ENCODE peak calls at places on chromosomes 3 and 15, in six cellular contexts. I is neuronal stem cell, S is left lung, P is lower lobe of right lung, J is left ventricle myocardium inferior, M is sigmoid colon. O is an unnamed sample. For H3K36me3, the result is how much of the 10 kb centered on the place peaks cover.

GRCh38 chr3:178705925-178706324 is 169.7 kb downstream of the KCNMB2 start:
- DNase-seq in I (no peak), S (no peak), P (no peak), J (no peak), M (no peak), O (peak)

GRCh38 chr3:51198476-51198875 is 186.6 kb upstream of the MANF start:
- DNase-seq in I (no peak), S (no peak), P (no peak), J (no peak), M (no peak), O (no peak)

GRCh38 chr3:4472766-4473165 is 5.7 kb upstream of the SUMF1 start:
- DNase-seq in I (no peak), S (no peak), P (no peak), J (no peak), M (no peak), O (no peak)

GRCh38 chr3:100706365-100706764 is 2.9 kb upstream of the TFG start:
- DNase-seq in I (no peak), S (no peak), P (no peak), J (no peak), M (no peak), O (no peak)

GRCh38 chr3:133254716-133255115 is 145.1 kb upstream of the BFSP2 start:
- DNase-seq in I (no peak), S (no peak), P (no peak), J (no peak), M (no peak), O (no peak)

GRCh38 chr3:99128740-99129505 is 227.4 kb upstream of the DCBLD2 start:
- DNase-seq in I (no peak), S (no peak), P (no peak), J (no peak), M (no peak), O (no peak)

GRCh38 chr3:85183390-85183789 is 224.6 kb downstream of the CADM2 start:
- DNase-seq in I (no peak), S (no peak), P (no peak), J (no peak), M (no peak), O (no peak)

GRCh38 chr3:135806342-135806741 is 159.2 kb upstream of the PPP2R3A start:
- DNase-seq in I (peak), S (no peak), P (no peak), J (no peak), M (no peak), O (no peak)

GRCh38 chr15:38708672-38709188 is 144.1 kb upstream of the RASGRP1 start:
- DNase-seq in I (no peak), S (no peak), P (no peak), J (no peak), M (no peak), O (no peak)

GRCh38 chr15:44713006-44713966 is 2.0 kb downstream of the B2M start:
- DNase-seq in I (no peak), S (no peak), P (no peak), J (no peak), M (no peak), O (no peak)

GRCh38 chr3:55893045-55893664 is 406.0 kb upstream of the WNT5A start:
- DNase-seq in I (no peak), S (no peak), P (no peak), J (no peak), M (no peak), O (no peak)

GRCh38 chr3:22862111-22862510 is 341.0 kb upstream of the UBE2E2 start:
- DNase-seq in I (no peak), S (no peak), P (no peak), J (no peak), M (no peak), O (no peak)

GRCh38 chr3:144375122-144375521 is 403.5 kb downstream of the DIPK2A start:
- DNase-seq in I (no peak), S (no peak), P (no peak), J (no peak), M (no peak), O (no peak)

GRCh38 chr3:60755094-60755493 is 496.2 kb downstream of the FHIT start:
- DNase-seq in I (no peak), S (no peak), P (no peak), J (no peak), M (no peak), O (no peak)

GRCh38 chr15:38517312-38517711 is 47.3 kb downstream of the RASGRP1 start:
- DNase-seq in I (no peak), S (no peak), P (no peak), J (no peak), M (no peak), O (no peak)

GRCh38 chr3:25973111-25973510 is 183.2 kb downstream of the OXSM start:
- DNase-seq in I (no peak), S (no peak), P (no peak), J (no peak), M (no peak), O (no peak)

GRCh38 chr15:62672268-62672667 is 370.3 kb upstream of the TPM1 start:
- DNase-seq in I (no peak), S (no peak), P (no peak), J (no peak), M (no peak), O (no peak)

GRCh38 chr15:52652984-52653383 is 26.2 kb downstream of the ATOSA start:
- DNase-seq in I (no peak), S (no peak), P (no peak), J (no peak), M (no peak), O (no peak)

GRCh38 chr3:29281265-29282228 is 676 bp downstream of the RBMS3 start:
- DNase-seq in I (peak), S (no peak), P (no peak), J (no peak), M (peak), O (no peak)

GRCh38 chr3:61521229-61521628 is 40.1 kb upstream of the PTPRG start:
- DNase-seq in I (no peak), S (no peak), P (no peak), J (no peak), M (no peak), O (no peak)

GRCh38 chr3:260911-261310 is 64.3 kb downstream of the CHL1 start:
- DNase-seq in I (no peak), S (no peak), P (no peak), J (no peak), M (no peak), O (no peak)

GRCh38 chr3:187072582-187072981 is 66.7 kb downstream of the RPL39L start:
- DNase-seq in I (no peak), S (no peak), P (no peak), J (no peak), M (no peak), O (no peak)

GRCh38 chr15:45612790-45613415 is 21.9 kb upstream of the SQOR start:
- DNase-seq in I (no peak), S (no peak), P (no peak), J (no peak), M (no peak), O (no peak)

GRCh38 chr3:193560870-193561269 is 6.2 kb upstream of the ATP13A4 start:
- DNase-seq in I (no peak), S (no peak), P (no peak), J (peak), M (no peak), O (no peak)

GRCh38 chr3:177451940-177452484 is 254.7 kb upstream of the TBL1XR1 start:
- DNase-seq in I (no peak), S (no peak), P (no peak), J (no peak), M (no peak), O (no peak)

GRCh38 chr3:36591959-36592358 is 172.4 kb downstream of the DCLK3 start:
- DNase-seq in I (no peak), S (no peak), P (no peak), J (no peak), M (no peak), O (no peak)

GRCh38 chr15:63292771-63293170 is 15.4 kb downstream of the APH1B start:
- DNase-seq in I (no peak), S (no peak), P (no peak), J (no peak), M (no peak), O (no peak)

GRCh38 chr15:50009634-50010033 is 109.4 kb downstream of the ATP8B4 start:
- DNase-seq in I (no peak), S (no peak), P (no peak), J (no peak), M (no peak), O (no peak)

GRCh38 chr3:187025656-187026320 is 95.5 kb downstream of the ST6GAL1 start:
- DNase-seq in I (no peak), S (no peak), P (no peak), J (no peak), M (no peak), O (no peak)

GRCh38 chr3:189393598-189393997 is 221.8 kb downstream of the TPRG1 start:
- DNase-seq in I (no peak), S (no peak), P (no peak), J (no peak), M (no peak), O (peak)

GRCh38 chr15:67812232-67812631 is 13.1 kb upstream of the SKOR1 start:
- DNase-seq in I (no peak), S (peak), P (peak), J (no peak), M (peak), O (peak)

GRCh38 chr3:53863127-53863526 is 16.8 kb downstream of the IL17RB start:
- DNase-seq in I (no peak), S (no peak), P (no peak), J (no peak), M (no peak), O (no peak)
- H3K36me3 ChIP-seq in I (half or more), S (half or more), P (half or more), J (half or more), M (under half), O (under half)

GRCh38 chr3:43861635-43862034 is 170.9 kb downstream of the ABHD5 start:
- DNase-seq in I (no peak), S (no peak), P (no peak), J (no peak), M (peak), O (no peak)
- H3K27ac ChIP-seq in I (no peak), S (no peak), P (no peak), J (no peak), M (no peak), O (no peak)

DNA sequence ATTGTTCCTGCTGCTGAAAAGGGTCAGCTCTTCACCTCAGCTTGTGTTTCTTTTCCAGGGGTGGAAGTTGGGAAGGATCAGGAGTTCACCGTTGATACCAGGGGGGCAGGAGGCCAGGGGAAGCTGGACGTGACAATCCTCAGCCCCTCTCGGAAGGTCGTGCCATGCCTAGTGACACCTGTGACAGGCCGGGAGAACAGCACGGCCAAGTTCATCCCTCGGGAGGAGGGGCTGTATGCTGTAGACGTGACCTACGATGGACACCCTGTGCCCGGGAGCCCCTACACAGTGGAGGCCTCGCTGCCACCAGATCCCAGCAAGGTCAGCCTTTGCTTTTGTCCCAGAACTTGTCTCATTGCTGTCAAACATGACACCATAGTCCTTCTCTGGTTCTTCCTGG is 89.6 kb downstream of the DNASE1L3 start:
- DNase-seq in I (no peak), S (no peak), P (no peak), J (peak), M (no peak), O (no peak)
- H3K36me3 ChIP-seq in I (half or more), S (half or more), P (half or more), J (under half), M (under half), O (half or more)

GRCh38 chr3:188362405-188362831 is 208.5 kb downstream of the LPP start:
- DNase-seq in I (no peak), S (no peak), P (no peak), J (no peak), M (no peak), O (no peak)

GRCh38 chr3:188361888-188362287 is 207.9 kb downstream of the LPP start:
- DNase-seq in I (no peak), S (no peak), P (no peak), J (no peak), M (no peak), O (no peak)

GRCh38 chr3:188353409-188353808 is 199.5 kb downstream of the LPP start:
- DNase-seq in I (no peak), S (no peak), P (no peak), J (no peak), M (no peak), O (no peak)

GRCh38 chr3:188360364-188360881 is 206.5 kb downstream of the LPP start:
- DNase-seq in I (no peak), S (no peak), P (no peak), J (no peak), M (no peak), O (no peak)

DNA sequence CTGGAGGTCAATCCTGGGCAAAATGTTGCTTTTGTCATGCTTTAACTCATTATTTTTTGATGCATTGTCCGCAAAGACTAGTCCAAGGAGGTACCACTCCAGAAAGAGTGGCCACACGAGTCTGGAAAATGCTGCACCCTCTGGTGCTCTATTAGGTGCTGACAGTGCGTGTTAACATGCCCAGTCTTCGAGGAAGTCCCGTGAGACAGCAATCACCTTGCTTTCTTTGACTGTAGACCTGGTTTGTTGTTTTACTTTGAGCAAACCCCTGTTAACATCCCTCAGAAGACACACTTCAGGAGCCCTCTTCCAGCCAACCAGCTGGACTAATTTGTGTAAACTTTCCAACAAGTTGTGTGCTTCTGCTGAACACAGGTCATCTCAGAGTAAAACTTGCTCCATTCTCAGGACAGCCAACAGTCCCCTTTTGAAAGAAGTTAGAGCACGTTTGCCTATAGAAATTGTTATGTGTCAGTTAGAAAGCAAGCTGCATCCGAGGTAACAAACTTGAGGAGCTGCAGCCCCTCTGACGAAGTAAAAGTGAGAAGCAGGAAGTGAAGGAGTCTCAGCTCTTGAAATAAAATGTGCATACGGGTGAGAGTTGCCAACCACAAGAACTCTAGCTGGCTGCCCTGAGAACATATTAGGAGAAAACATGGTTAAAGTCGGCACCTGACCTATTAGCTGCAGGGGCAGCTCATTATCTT is 205.0 kb downstream of the LPP start:
- DNase-seq in I (no peak), S (no peak), P (no peak), J (no peak), M (no peak), O (no peak)
- H3K27ac ChIP-seq in I (no peak), S (no peak), P (no peak), J (no peak), M (peak), O (no peak)

GRCh38 chr3:140442621-140443020 is 235.2 kb upstream of the TRIM42 start:
- DNase-seq in I (no peak), S (no peak), P (no peak), J (no peak), M (no peak), O (no peak)

GRCh38 chr3:140449591-140450256 is 228.1 kb upstream of the TRIM42 start:
- DNase-seq in I (no peak), S (no peak), P (no peak), J (no peak), M (no peak), O (no peak)

GRCh38 chr3:140447136-140447535 is 230.7 kb upstream of the TRIM42 start:
- DNase-seq in I (no peak), S (no peak), P (no peak), J (no peak), M (no peak), O (no peak)

GRCh38 chr3:140443073-140443472 is 234.8 kb upstream of the TRIM42 start:
- DNase-seq in I (no peak), S (no peak), P (no peak), J (no peak), M (no peak), O (no peak)

DNA sequence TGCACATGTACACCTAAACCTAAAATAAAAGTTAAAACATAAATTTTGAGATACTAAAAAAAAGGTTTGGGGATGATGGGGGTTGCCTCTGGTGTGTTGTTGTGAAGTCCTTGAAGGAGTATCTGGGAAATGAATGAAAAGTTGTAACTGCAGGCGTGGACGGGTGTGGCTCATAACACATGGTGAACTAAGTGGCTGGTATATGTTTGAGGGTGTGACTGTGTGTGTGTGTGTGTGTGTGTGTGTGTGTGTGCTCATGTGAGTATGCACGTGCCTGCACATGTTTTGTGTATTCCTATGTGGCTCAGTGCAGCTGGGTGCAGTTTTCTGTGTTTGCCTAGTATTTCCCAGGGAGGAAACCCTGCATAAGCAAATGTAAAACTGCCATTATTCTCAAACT is 229.9 kb upstream of the TRIM42 start:
- DNase-seq in I (no peak), S (no peak), P (no peak), J (no peak), M (no peak), O (no peak)
- H3K36me3 ChIP-seq in I (under half), S (under half), P (under half), J (under half), M (under half), O (under half)

GRCh38 chr15:99631256-99631655 is 65.5 kb downstream of the MEF2A start:
- DNase-seq in I (no peak), S (no peak), P (no peak), J (no peak), M (no peak), O (no peak)
- H3K27ac ChIP-seq in I (no peak), S (no peak), P (peak), J (peak), M (peak), O (no peak)

GRCh38 chr3:45984331-45985312 is 11.0 kb downstream of the FYCO1 start:
- DNase-seq in I (no peak), S (no peak), P (no peak), J (peak), M (no peak), O (no peak)
- H3K36me3 ChIP-seq in I (half or more), S (half or more), P (half or more), J (half or more), M (under half), O (under half)

O was measured in RWPE2.